ENCODE peak calls at places on chromosome 5, in six cellular contexts. One of them, this sample, is unnamed.

GRCh38 chr5:136528481-136528880 is 163.1 kb upstream of the TRPC7 start:
- DNase-seq in HepG2: no peak
- DNase-seq in SK-N-SH: no peak
- DNase-seq in HCT116: no peak
- DNase-seq in GM12878: no peak
- DNase-seq in K562: no peak
- DNase-seq in this sample: no peak

GRCh38 chr5:59798862-59799667 is 94.5 kb downstream of the PDE4D start:
- DNase-seq in SK-N-SH: no peak
- DNase-seq in HepG2: no peak
- DNase-seq in K562: no peak
- DNase-seq in HCT116: no peak
- DNase-seq in GM12878: peak; percentile 60
- DNase-seq in this sample: no peak

GRCh38 chr5:122356868-122357267 is 44.8 kb downstream of the SNCAIP start:
- DNase-seq in HepG2: no peak
- DNase-seq in K562: no peak
- DNase-seq in SK-N-SH: no peak
- DNase-seq in HCT116: no peak
- DNase-seq in GM12878: no peak
- DNase-seq in this sample: no peak

GRCh38 chr5:141762790-141763368 is 80.8 kb upstream of the ARAP3 start:
- DNase-seq in GM12878: no peak
- DNase-seq in K562: no peak
- DNase-seq in HCT116: no peak
- DNase-seq in HepG2: no peak
- DNase-seq in SK-N-SH: no peak
- DNase-seq in this sample: no peak

GRCh38 chr5:128962211-128962610 is 3.1 kb upstream of the SLC27A6 start:
- DNase-seq in HCT116: no peak
- DNase-seq in GM12878: no peak
- DNase-seq in K562: no peak
- DNase-seq in SK-N-SH: no peak
- DNase-seq in HepG2: no peak
- DNase-seq in this sample: no peak

GRCh38 chr5:10707198-10708187 is 53.5 kb downstream of the DAP start:
- DNase-seq in HepG2: no peak
- DNase-seq in GM12878: no peak
- DNase-seq in K562: no peak
- DNase-seq in HCT116: no peak
- DNase-seq in SK-N-SH: no peak
- DNase-seq in this sample: no peak

GRCh38 chr5:93107141-93107540 is 473.9 kb downstream of the NR2F1-AS1 start:
- DNase-seq in HepG2: no peak
- DNase-seq in K562: no peak
- DNase-seq in GM12878: no peak
- DNase-seq in HCT116: no peak
- DNase-seq in SK-N-SH: peak; percentile 15
- DNase-seq in this sample: no peak

GRCh38 chr5:102782245-102782872 is 27.3 kb downstream of the PAM start:
- DNase-seq in K562: no peak
- DNase-seq in HepG2: no peak
- DNase-seq in SK-N-SH: no peak
- DNase-seq in GM12878: no peak
- DNase-seq in HCT116: no peak
- DNase-seq in this sample: no peak

DNA sequence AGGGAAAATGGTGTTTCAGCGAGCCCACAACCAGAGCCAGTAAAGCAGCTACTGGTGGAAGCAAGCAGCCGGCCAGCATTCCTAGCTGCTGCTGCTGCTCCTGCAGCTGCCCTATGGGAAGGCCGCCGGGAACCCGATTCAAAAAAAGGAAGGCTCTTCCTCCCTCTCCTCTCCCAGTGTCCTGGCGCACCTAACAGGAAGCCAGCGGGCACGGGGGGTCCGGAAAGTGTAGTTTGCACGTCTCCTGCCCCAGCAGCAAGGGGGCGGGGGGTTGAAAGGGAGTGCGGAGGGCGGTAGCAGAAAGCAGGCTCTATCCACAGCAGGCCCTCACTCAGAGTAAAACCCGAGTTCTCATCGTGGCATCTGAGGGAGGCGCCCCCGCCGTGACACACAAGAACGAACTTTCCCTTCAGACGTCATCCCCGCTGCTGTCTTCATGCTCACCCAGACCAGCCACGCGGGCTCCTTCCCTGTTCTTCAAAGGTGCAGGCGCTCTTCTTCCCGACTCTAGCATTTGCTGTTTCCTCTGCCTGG is 16.5 kb downstream of the GRXCR2 start:
- DNase-seq in HCT116: no peak
- DNase-seq in GM12878: no peak
- DNase-seq in HepG2: peak; percentile 30
- DNase-seq in K562: no peak
- DNase-seq in SK-N-SH: no peak
- DNase-seq in this sample: no peak
- TF ChIP-seq REST in HCT116: no peak
- TF ChIP-seq REST in GM12878: no peak
- TF ChIP-seq REST in HepG2: no peak
- TF ChIP-seq REST in K562: no peak
- TF ChIP-seq REST in SK-N-SH: no peak
- TF ChIP-seq REST in this sample: no peak

GRCh38 chr5:132853323-132853722 is 12.9 kb downstream of the GDF9 start:
- DNase-seq in K562: no peak
- DNase-seq in HCT116: no peak
- DNase-seq in SK-N-SH: no peak
- DNase-seq in HepG2: peak; percentile 72
- DNase-seq in GM12878: no peak
- DNase-seq in this sample: no peak
- H3K36me3 ChIP-seq in K562: no peaks in the 10 kb centered on the region
- H3K36me3 ChIP-seq in HCT116: no peaks in the 10 kb centered on the region
- H3K36me3 ChIP-seq in SK-N-SH: no peaks in the 10 kb centered on the region
- H3K36me3 ChIP-seq in HepG2: no peaks in the 10 kb centered on the region
- H3K36me3 ChIP-seq in GM12878: no peaks in the 10 kb centered on the region
- H3K36me3 ChIP-seq in this sample: no peaks in the 10 kb centered on the region

GRCh38 chr5:74034738-74035137 is 408.7 kb downstream of the ARHGEF28 start:
- DNase-seq in SK-N-SH: no peak
- DNase-seq in GM12878: no peak
- DNase-seq in HepG2: no peak
- DNase-seq in HCT116: no peak
- DNase-seq in K562: no peak
- DNase-seq in this sample: no peak
- TF ChIP-seq SIN3A in SK-N-SH: no peak
- TF ChIP-seq SIN3A in GM12878: no peak
- TF ChIP-seq SIN3A in HepG2: no peak
- TF ChIP-seq SIN3A in HCT116: no peak
- TF ChIP-seq SIN3A in K562: no peak
- TF ChIP-seq SIN3A in this sample: no peak

GRCh38 chr5:90909091-90909503 is 350.5 kb downstream of the ADGRV1 start:
- DNase-seq in HCT116: no peak
- DNase-seq in K562: no peak
- DNase-seq in SK-N-SH: no peak
- DNase-seq in GM12878: no peak
- DNase-seq in HepG2: peak; percentile 19
- DNase-seq in this sample: no peak
- TF ChIP-seq REST in HCT116: no peak
- TF ChIP-seq REST in K562: no peak
- TF ChIP-seq REST in SK-N-SH: no peak
- TF ChIP-seq REST in GM12878: no peak
- TF ChIP-seq REST in HepG2: no peak
- TF ChIP-seq REST in this sample: no peak

DNA sequence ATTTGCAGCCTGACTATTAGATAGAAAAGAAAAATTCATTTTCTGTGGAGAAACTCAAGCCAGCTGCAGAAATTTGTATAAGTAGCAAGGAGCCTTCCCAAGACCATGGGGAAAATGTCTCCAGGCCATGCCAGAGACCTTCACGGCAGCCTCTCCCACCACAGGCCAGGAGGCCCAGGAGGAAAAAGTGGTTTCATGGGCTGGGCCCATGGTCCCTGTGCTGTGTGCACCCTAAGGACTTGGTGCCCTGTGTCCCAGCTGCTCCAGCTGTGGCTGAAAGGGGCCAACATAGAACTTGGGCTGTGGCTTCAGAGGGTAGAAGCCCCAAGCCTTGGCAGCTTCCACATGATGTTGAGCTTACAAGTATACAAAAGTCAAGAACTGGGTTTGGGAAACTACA is 73.3 kb upstream of the TTC23L start:
- DNase-seq in HepG2: no peak
- DNase-seq in GM12878: no peak
- DNase-seq in SK-N-SH: no peak
- DNase-seq in K562: no peak
- DNase-seq in HCT116: no peak
- DNase-seq in this sample: no peak
- H3K36me3 ChIP-seq in HepG2: peaks cover 2% of the 10 kb centered on the region
- H3K36me3 ChIP-seq in GM12878: no peaks in the 10 kb centered on the region
- H3K36me3 ChIP-seq in SK-N-SH: peaks cover 52% of the 10 kb centered on the region
- H3K36me3 ChIP-seq in K562: peaks cover 5% of the 10 kb centered on the region
- H3K36me3 ChIP-seq in HCT116: no peaks in the 10 kb centered on the region
- H3K36me3 ChIP-seq in this sample: no peaks in the 10 kb centered on the region

This sample was measured in Panc1.